ENCODE peak calls at places on chromosomes 1 and 21, in five cellular contexts. S is ovary, Y is Caco-2, T is stomach, O is nephron progenitor cell. F is an unnamed sample.

GRCh38 chr21:42393443-42393950 is 2.4 kb downstream of the TMPRSS3 start:
- DNase-seq in O (no peak), S (no peak), T (no peak), Y (no peak), F (no peak)

GRCh38 chr1:225871374-225872074 is 10.7 kb downstream of the TMEM63A start:
- DNase-seq in O (no peak), Y (no peak), T (no peak), S (no peak), F (no peak)

GRCh38 chr1:41365772-41366427 is 4.7 kb downstream of the FOXO6 start:
- DNase-seq in O (no peak), Y (no peak), T (peak; percentile 56), S (peak; percentile 64), F (no peak)

GRCh38 chr1:47432071-47433036 is 5.5 kb upstream of the FOXD2 start:
- DNase-seq in Y (no peak), T (peak; percentile 86), O (peak; percentile 90), S (peak; percentile 46), F (peak; percentile 76)

GRCh38 chr1:236124965-236125364 is 17.4 kb upstream of the GPR137B start:
- DNase-seq in T (no peak), Y (no peak), O (no peak), S (no peak), F (no peak)

GRCh38 chr1:215637041-215637573 is 70.0 kb downstream of the KCTD3 start:
- DNase-seq in Y (no peak), O (no peak), T (peak; percentile 52), S (no peak), F (no peak)

GRCh38 chr1:24438423-24438901 is 22.9 kb downstream of the NIPAL3 start:
- DNase-seq in O (peak; percentile 58), S (no peak), Y (no peak), T (no peak), F (no peak)

GRCh38 chr1:60583696-60584095 is 498.7 kb upstream of the NFIA start:
- DNase-seq in S (no peak), T (no peak), O (no peak), Y (no peak), F (no peak)

GRCh38 chr1:98304888-98305287 is 356.6 kb upstream of the SNX7 start:
- DNase-seq in T (no peak), Y (no peak), S (no peak), O (no peak), F (no peak)

DNA sequence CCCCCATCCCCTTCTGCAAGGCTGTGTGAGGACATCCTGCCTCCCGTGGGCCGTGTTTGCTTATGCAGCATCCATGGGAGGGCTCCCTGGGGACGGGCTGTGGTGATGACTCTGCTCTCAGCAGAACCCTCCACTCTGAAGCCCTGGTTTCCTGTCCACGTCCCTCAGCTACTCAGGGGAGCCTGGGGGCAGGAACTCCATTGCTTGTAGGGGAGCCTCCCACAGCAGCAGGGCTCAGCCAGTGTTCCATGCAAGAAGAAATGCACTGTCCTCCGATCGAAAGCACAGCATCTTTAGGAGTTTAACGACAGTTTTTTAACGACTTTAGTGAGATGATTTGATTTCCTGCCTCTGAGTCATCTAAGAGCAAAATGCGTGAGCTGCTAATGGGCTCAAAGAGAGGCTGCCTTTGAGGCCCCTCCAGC is 8.3 kb upstream of the KCNAB2 start:
- DNase-seq in O (no peak), T (no peak), Y (no peak), S (no peak), F (no peak)
- TF ChIP-seq CTCF in O (no peak), T (no peak), Y (no peak), S (no peak), F (no peak)

DNA sequence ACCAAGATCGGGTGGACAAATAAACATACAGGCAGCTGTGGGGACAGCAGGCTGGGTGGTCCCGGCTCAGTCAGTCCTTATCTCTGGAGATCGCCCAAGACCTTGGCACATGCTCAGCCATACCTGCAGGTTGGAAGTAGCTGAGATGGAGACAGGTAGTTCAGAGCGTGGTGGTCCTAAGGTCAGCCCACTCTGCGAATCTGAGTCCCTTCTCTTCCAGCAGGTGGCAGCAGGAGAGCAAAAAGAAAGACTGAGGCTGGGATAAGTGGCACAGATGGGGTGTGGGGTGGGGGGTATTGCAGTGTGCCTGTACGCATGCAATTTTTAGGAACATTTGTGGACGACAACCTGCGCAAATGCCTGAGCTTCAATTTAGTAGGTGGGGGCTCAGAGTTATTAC is 104.9 kb downstream of the TENT5C start:
- DNase-seq in T (no peak), O (no peak), S (no peak), Y (no peak), F (no peak)
- TF ChIP-seq CTCF in T (no peak), O (no peak), S (no peak), Y (no peak), F (peak; percentile 43)

GRCh38 chr1:42957880-42958487 is 684 bp downstream of the SLC2A1 start:
- DNase-seq in S (peak; percentile 70), O (peak; percentile 76), T (peak; percentile 46), Y (no peak), F (peak; percentile 42)
- TF ChIP-seq CTCF in S (no peak), O (no peak), T (no peak), Y (no peak), F (peak; percentile 31)

GRCh38 chr1:167060141-167061072 is 29.8 kb downstream of the GPA33 start:
- DNase-seq in Y (no peak), T (no peak), O (no peak), S (no peak), F (no peak)

GRCh38 chr1:167061073-167061464 is 29.1 kb downstream of the GPA33 start:
- DNase-seq in Y (no peak), T (no peak), O (no peak), S (no peak), F (no peak)

GRCh38 chr1:167059729-167060107 is 30.5 kb downstream of the GPA33 start:
- DNase-seq in O (no peak), S (no peak), Y (no peak), T (no peak), F (no peak)

GRCh38 chr1:167057297-167057688 is 32.9 kb downstream of the GPA33 start:
- DNase-seq in Y (peak; percentile 56), O (peak; percentile 46), S (no peak), T (peak; percentile 52), F (no peak)

GRCh38 chr1:167059045-167059728 is 31.0 kb downstream of the GPA33 start:
- DNase-seq in Y (peak; percentile 72), O (peak; percentile 88), T (peak; percentile 78), S (peak; percentile 74), F (peak; percentile 73)
- TF ChIP-seq CTCF in Y (peak; percentile 90), O (peak; percentile 97), T (peak; percentile 94), S (peak; percentile 67), F (peak; percentile 96)

GRCh38 chr1:201274616-201275265 is 8.6 kb upstream of the PKP1 start:
- DNase-seq in O (no peak), Y (no peak), T (no peak), S (no peak), F (no peak)
- TF ChIP-seq CTCF in O (no peak), Y (no peak), T (no peak), S (no peak), F (no peak)

GRCh38 chr1:55289614-55290013 is 74.5 kb upstream of the USP24 start:
- DNase-seq in Y (no peak), O (no peak), S (no peak), T (no peak), F (no peak)
- TF ChIP-seq CTCF in Y (no peak), O (no peak), S (no peak), T (no peak), F (peak; percentile 24)

F was measured in progenitor cell of endocrine pancreas.